ENCODE peak calls at places on chromosomes 2 and 18, in four cellular contexts. Y is A549, P is posterior vena cava, O is osteocyte. S is an unnamed sample.

GRCh38 chr2:96953611-96954489 is 32.5 kb downstream of the FAM178B start:
- DNase-seq in O (no peak), P (peak; percentile 66), Y (no peak), S (no peak)

GRCh38 chr2:68943581-68944568 is 8.8 kb downstream of the GKN2 start:
- DNase-seq in O (no peak), Y (peak; percentile 66), P (no peak), S (no peak)

GRCh38 chr18:21391074-21391673 is 149.1 kb downstream of the GREB1L start:
- DNase-seq in Y (peak; percentile 4), P (no peak), O (no peak), S (no peak)

GRCh38 chr2:191802180-191802579 is 44.7 kb downstream of the CAVIN2 start:
- DNase-seq in Y (no peak), O (no peak), P (no peak), S (no peak)

GRCh38 chr2:236636261-236636660 is 66.6 kb downstream of the ACKR3 start:
- DNase-seq in O (peak; percentile 69), Y (no peak), P (peak; percentile 46), S (no peak)

GRCh38 chr2:60514886-60515407 is 38.5 kb downstream of the BCL11A start:
- DNase-seq in P (no peak), O (peak; percentile 59), Y (no peak), S (no peak)

GRCh38 chr2:183665976-183666375 is 541.7 kb downstream of the NUP35 start:
- DNase-seq in P (no peak), O (no peak), Y (no peak), S (no peak)

GRCh38 chr2:26088038-26088643 is 54.3 kb downstream of the RAB10 start:
- DNase-seq in P (no peak), O (no peak), Y (peak; percentile 51), S (no peak)

GRCh38 chr2:105261061-105261460 is 19.5 kb downstream of the GPR45 start:
- DNase-seq in Y (no peak), O (no peak), P (no peak), S (no peak)